ENCODE peak calls at places on chromosomes 7 and 10, in nine cellular contexts. H is NB4, R is lower leg skin, C is H1, L is A549, I is stomach, X is ovary, J is esophagus squamous epithelium, A is gastrocnemius medialis. D is an unnamed sample.
A peak's percentile ranks its signal among the peaks of the same experiment; 100 is the strongest.

GRCh38 chr10:110395350-110396283 is 90.9 kb upstream of the SMNDC1 start:
- DNase-seq in L (peak; percentile 98), I (peak; percentile 74), J (no peak), R (no peak), H (no peak), A (no peak), X (no peak), C (no peak), D (no peak)

GRCh38 chr10:132641966-132642731 is 104.6 kb downstream of the INPP5A start:
- DNase-seq in X (peak; percentile 28), L (no peak), H (no peak), I (no peak), J (no peak), A (no peak), C (no peak), R (no peak), D (no peak)

GRCh38 chr7:34036069-34036920 is 131.0 kb downstream of the BMPER start:
- DNase-seq in A (no peak), L (peak; percentile 80), R (no peak), C (no peak), I (peak; percentile 83), J (no peak), X (peak; percentile 57), H (no peak), D (no peak)

GRCh38 chr10:75465110-75465509 is 33.7 kb downstream of the LRMDA start:
- DNase-seq in H (peak; percentile 48), R (no peak), J (no peak), A (no peak), L (no peak), X (no peak), I (no peak), C (no peak), D (no peak)

GRCh38 chr10:63986536-63986935 is 465.3 kb downstream of the REEP3 start:
- DNase-seq in A (no peak), C (no peak), H (no peak), L (no peak), X (no peak), J (no peak), R (no peak), I (no peak), D (no peak)

GRCh38 chr10:55400075-55400474 is 599.0 kb upstream of the PCDH15 start:
- DNase-seq in J (no peak), R (no peak), A (no peak), H (no peak), L (no peak), X (no peak), C (no peak), I (no peak), D (no peak)

GRCh38 chr7:19464241-19464640 is 244.6 kb downstream of the POLR1F start:
- DNase-seq in L (no peak), X (no peak), J (no peak), H (no peak), R (no peak), C (no peak), I (no peak), A (no peak), D (no peak)

GRCh38 chr7:44748948-44749731 is 493 bp downstream of the ZMIZ2 start:
- DNase-seq in L (no peak), H (peak; percentile 44), J (no peak), C (no peak), I (no peak), X (no peak), R (no peak), A (no peak), D (no peak)

DNA sequence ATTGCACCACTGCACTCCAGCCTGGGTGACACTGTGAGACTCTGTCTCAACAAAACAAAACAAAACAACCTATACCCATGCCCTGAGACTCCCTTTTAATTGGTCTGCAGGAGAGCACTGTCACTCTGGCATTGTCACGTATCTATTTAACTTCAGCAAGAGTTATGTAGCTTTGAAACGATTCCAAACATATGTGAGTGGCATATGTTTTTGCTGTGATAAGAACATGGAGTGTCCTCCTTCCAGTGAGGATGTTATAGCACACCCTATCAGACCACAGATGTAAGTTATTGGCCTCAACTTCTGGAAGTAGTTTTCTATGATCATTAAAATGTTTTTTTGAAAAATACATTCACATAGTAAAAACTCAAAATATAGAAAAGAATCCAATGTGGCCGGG is 15.5 kb upstream of the DNAJC12 start:
- DNase-seq in L (no peak), R (no peak), C (no peak), H (no peak), I (no peak), A (no peak), X (no peak), J (no peak), D (no peak)
- TF ChIP-seq POLR2A in L (no peak), R (no peak), C (no peak), H (no peak), I (no peak), A (no peak), X (no peak), J (no peak), D (no peak)

GRCh38 chr7:129368389-129368986 is 65.7 kb upstream of the STRIP2 start:
- DNase-seq in A (no peak), I (no peak), X (no peak), C (no peak), R (no peak), L (no peak), J (no peak), H (no peak), D (no peak)

GRCh38 chr7:129367349-129367699 is 66.9 kb upstream of the STRIP2 start:
- DNase-seq in A (no peak), J (no peak), L (no peak), H (no peak), I (no peak), R (no peak), X (no peak), C (no peak), D (no peak)

GRCh38 chr7:129370812-129371211 is 63.4 kb upstream of the STRIP2 start:
- DNase-seq in A (no peak), L (peak; percentile 15), J (no peak), C (no peak), H (peak; percentile 57), I (no peak), X (no peak), R (no peak), D (no peak)

GRCh38 chr7:129362528-129362927 is 71.7 kb upstream of the STRIP2 start:
- DNase-seq in X (no peak), A (no peak), I (no peak), H (no peak), R (no peak), L (no peak), C (no peak), J (no peak), D (no peak)

DNA sequence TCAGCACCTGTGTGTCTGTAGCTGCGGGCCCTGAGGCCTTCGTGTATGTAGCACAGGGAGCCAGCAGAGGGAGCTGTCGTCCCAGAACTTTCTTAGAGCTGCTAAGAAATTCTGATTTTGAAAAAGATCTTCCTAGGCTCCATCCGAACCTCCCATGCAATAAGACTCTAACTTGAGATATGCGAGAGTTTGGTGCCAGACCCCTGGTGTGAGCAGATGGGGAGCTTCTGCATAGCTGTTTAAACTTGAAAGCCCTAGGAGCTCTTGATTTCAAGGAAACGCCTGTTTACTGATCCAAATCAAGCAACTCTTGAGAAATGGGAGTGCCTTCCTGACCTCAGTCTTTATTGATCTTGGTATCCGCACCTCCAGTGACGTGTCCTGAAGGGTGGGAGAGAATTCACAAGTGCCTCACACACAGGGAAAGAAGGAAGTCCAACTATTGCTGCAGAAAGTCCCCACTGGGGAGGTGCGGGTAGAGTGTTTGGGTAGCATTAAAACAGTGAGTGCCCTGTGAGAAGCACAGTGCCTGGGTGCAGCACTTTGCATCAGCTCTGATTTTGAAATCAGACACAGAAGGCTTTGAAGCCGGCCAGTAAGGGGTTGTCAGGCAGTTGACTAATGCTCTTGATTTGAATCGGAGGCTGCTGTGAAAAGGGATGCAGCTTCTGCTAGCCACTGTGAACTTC is 66.4 kb upstream of the STRIP2 start:
- DNase-seq in R (peak; percentile 64), H (peak; percentile 83), J (peak; percentile 2), I (peak; percentile 82), C (peak; percentile 69), A (peak; percentile 74), L (peak; percentile 76), X (peak; percentile 81), D (peak; percentile 46)
- TF ChIP-seq POLR2A in R (no peak), H (no peak), J (no peak), I (peak; percentile 46), C (no peak), A (no peak), L (no peak), X (no peak), D (no peak)

DNA sequence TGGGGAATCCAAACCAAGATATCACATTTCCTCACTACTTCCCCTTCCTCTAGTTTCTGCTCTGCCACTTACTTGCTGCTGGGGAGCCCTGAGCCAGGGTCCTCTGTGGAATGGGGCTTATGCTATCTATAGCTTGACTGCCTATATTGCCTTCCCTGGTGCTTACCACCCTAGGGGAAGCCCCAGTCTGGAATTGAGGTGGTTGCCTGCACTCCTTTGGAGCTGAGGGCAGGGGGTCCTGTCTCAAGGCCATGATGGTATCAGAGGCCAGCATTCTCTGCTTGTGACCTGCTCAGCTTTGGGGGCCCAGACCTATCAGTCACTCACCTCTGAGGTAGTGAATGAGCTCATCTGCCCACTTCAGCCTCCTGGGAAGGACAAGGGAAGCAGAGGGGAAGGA is 29.3 kb upstream of the INMT start:
- DNase-seq in C (no peak), I (no peak), X (no peak), R (no peak), H (no peak), A (no peak), J (no peak), L (no peak), D (no peak)
- TF ChIP-seq POLR2A in C (no peak), I (no peak), X (no peak), R (no peak), H (no peak), A (no peak), J (no peak), L (no peak), D (no peak)

GRCh38 chr10:14779053-14779649 is 4.5 kb upstream of the FAM107B start:
- DNase-seq in L (peak; percentile 45), I (no peak), A (no peak), X (no peak), H (no peak), C (no peak), R (no peak), J (no peak), D (no peak)

GRCh38 chr10:14781763-14782162 is 7.1 kb upstream of the FAM107B start:
- DNase-seq in I (no peak), X (no peak), H (no peak), A (no peak), L (no peak), C (no peak), R (no peak), J (no peak), D (no peak)

GRCh38 chr10:14787938-14788337 is 13.2 kb upstream of the FAM107B start:
- DNase-seq in A (no peak), I (no peak), R (no peak), H (no peak), C (no peak), X (no peak), L (no peak), J (no peak), D (no peak)

GRCh38 chr10:14784459-14785055 is 9.9 kb upstream of the FAM107B start:
- DNase-seq in R (no peak), X (no peak), J (no peak), I (no peak), H (no peak), A (no peak), C (no peak), L (no peak), D (no peak)

GRCh38 chr10:14782691-14783363 is 8.1 kb upstream of the FAM107B start:
- DNase-seq in R (no peak), H (no peak), I (no peak), X (no peak), C (peak; percentile 9), A (no peak), J (no peak), L (peak; percentile 98), D (no peak)
- TF ChIP-seq POLR2A in R (no peak), H (no peak), I (no peak), X (no peak), C (no peak), A (no peak), J (no peak), L (peak; percentile 15), D (no peak)

D was measured in GM12891.